ENCODE peak calls at places on chromosomes 4 and X, in six cellular contexts. One of them, this sample, is unnamed.

GRCh38 chrX:64885850-64886249 is 90.4 kb downstream of the ZC4H2 start:
- DNase-seq in cardiac fibroblast: peak; percentile 0
- DNase-seq in activated CD8-positive, alpha-beta memory T cell treated with anti-CD3 and anti-CD28 coated beads for 48 hours: no peak
- DNase-seq in GM18507: no peak
- DNase-seq in AG10803: no peak
- DNase-seq in GM13976: no peak
- DNase-seq in this sample: no peak

GRCh38 chr4:3317011-3317655 is 24.3 kb downstream of the RGS12 start:
- DNase-seq in GM18507: no peak
- DNase-seq in GM13976: no peak
- DNase-seq in activated CD8-positive, alpha-beta memory T cell treated with anti-CD3 and anti-CD28 coated beads for 48 hours: no peak
- DNase-seq in cardiac fibroblast: no peak
- DNase-seq in AG10803: no peak
- DNase-seq in this sample: no peak

GRCh38 chr4:153207561-153207960 is 3.3 kb downstream of the TRIM2 start:
- DNase-seq in cardiac fibroblast: peak; percentile 45
- DNase-seq in GM18507: no peak
- DNase-seq in GM13976: no peak
- DNase-seq in activated CD8-positive, alpha-beta memory T cell treated with anti-CD3 and anti-CD28 coated beads for 48 hours: no peak
- DNase-seq in AG10803: peak; percentile 20
- DNase-seq in this sample: no peak

GRCh38 chr4:56244681-56245080 is 142.6 kb downstream of the AASDH start:
- DNase-seq in AG10803: no peak
- DNase-seq in GM18507: no peak
- DNase-seq in GM13976: no peak
- DNase-seq in activated CD8-positive, alpha-beta memory T cell treated with anti-CD3 and anti-CD28 coated beads for 48 hours: no peak
- DNase-seq in cardiac fibroblast: no peak
- DNase-seq in this sample: no peak

GRCh38 chr4:184596617-184597185 is 52.5 kb downstream of the CASP3 start:
- DNase-seq in GM13976: no peak
- DNase-seq in GM18507: no peak
- DNase-seq in activated CD8-positive, alpha-beta memory T cell treated with anti-CD3 and anti-CD28 coated beads for 48 hours: no peak
- DNase-seq in AG10803: no peak
- DNase-seq in cardiac fibroblast: peak; percentile 17
- DNase-seq in this sample: no peak

GRCh38 chrX:129798888-129799287 is 19.1 kb downstream of the SASH3 start:
- DNase-seq in AG10803: no peak
- DNase-seq in cardiac fibroblast: no peak
- DNase-seq in GM18507: no peak
- DNase-seq in activated CD8-positive, alpha-beta memory T cell treated with anti-CD3 and anti-CD28 coated beads for 48 hours: no peak
- DNase-seq in GM13976: no peak
- DNase-seq in this sample: no peak

GRCh38 chr4:1021386-1022050 is 10.1 kb downstream of the FGFRL1 start:
- DNase-seq in GM18507: peak; percentile 65
- DNase-seq in AG10803: no peak
- DNase-seq in activated CD8-positive, alpha-beta memory T cell treated with anti-CD3 and anti-CD28 coated beads for 48 hours: no peak
- DNase-seq in GM13976: peak; percentile 88
- DNase-seq in cardiac fibroblast: no peak
- DNase-seq in this sample: no peak

GRCh38 chr4:156280726-156281125 is 327.1 kb upstream of the CTSO start:
- DNase-seq in GM13976: no peak
- DNase-seq in cardiac fibroblast: no peak
- DNase-seq in GM18507: no peak
- DNase-seq in AG10803: peak; percentile 17
- DNase-seq in activated CD8-positive, alpha-beta memory T cell treated with anti-CD3 and anti-CD28 coated beads for 48 hours: no peak
- DNase-seq in this sample: no peak

GRCh38 chrX:154732421-154733071 is 18.3 kb downstream of the GAB3 start:
- DNase-seq in GM13976: no peak
- DNase-seq in cardiac fibroblast: peak; percentile 81
- DNase-seq in activated CD8-positive, alpha-beta memory T cell treated with anti-CD3 and anti-CD28 coated beads for 48 hours: no peak
- DNase-seq in GM18507: no peak
- DNase-seq in AG10803: no peak
- DNase-seq in this sample: peak; percentile 73

GRCh38 chr4:26080876-26081628 is 167.0 kb downstream of the SMIM20 start:
- DNase-seq in activated CD8-positive, alpha-beta memory T cell treated with anti-CD3 and anti-CD28 coated beads for 48 hours: no peak
- DNase-seq in cardiac fibroblast: no peak
- DNase-seq in AG10803: no peak
- DNase-seq in GM13976: no peak
- DNase-seq in GM18507: no peak
- DNase-seq in this sample: no peak

GRCh38 chrX:47030339-47030738 is 47.9 kb upstream of the RGN start:
- DNase-seq in GM18507: peak; percentile 4
- DNase-seq in AG10803: peak; percentile 57
- DNase-seq in activated CD8-positive, alpha-beta memory T cell treated with anti-CD3 and anti-CD28 coated beads for 48 hours: no peak
- DNase-seq in GM13976: peak; percentile 39
- DNase-seq in cardiac fibroblast: peak; percentile 83
- DNase-seq in this sample: peak; percentile 69

GRCh38 chr4:122681568-122681967 is 50.9 kb upstream of the BBS12 start:
- DNase-seq in activated CD8-positive, alpha-beta memory T cell treated with anti-CD3 and anti-CD28 coated beads for 48 hours: no peak
- DNase-seq in GM13976: no peak
- DNase-seq in cardiac fibroblast: no peak
- DNase-seq in AG10803: no peak
- DNase-seq in GM18507: no peak
- DNase-seq in this sample: no peak

GRCh38 chrX:110175146-110175545 is 142.7 kb downstream of the AMMECR1 start:
- DNase-seq in GM18507: no peak
- DNase-seq in GM13976: no peak
- DNase-seq in activated CD8-positive, alpha-beta memory T cell treated with anti-CD3 and anti-CD28 coated beads for 48 hours: no peak
- DNase-seq in cardiac fibroblast: no peak
- DNase-seq in AG10803: no peak
- DNase-seq in this sample: no peak

GRCh38 chr4:16617416-16617815 is 281.0 kb downstream of the LDB2 start:
- DNase-seq in AG10803: peak; percentile 75
- DNase-seq in cardiac fibroblast: peak; percentile 65
- DNase-seq in GM18507: no peak
- DNase-seq in GM13976: no peak
- DNase-seq in activated CD8-positive, alpha-beta memory T cell treated with anti-CD3 and anti-CD28 coated beads for 48 hours: no peak
- DNase-seq in this sample: no peak

GRCh38 chr4:116702949-116703348 is 382.4 kb downstream of the TRAM1L1 start:
- DNase-seq in GM13976: no peak
- DNase-seq in cardiac fibroblast: no peak
- DNase-seq in activated CD8-positive, alpha-beta memory T cell treated with anti-CD3 and anti-CD28 coated beads for 48 hours: no peak
- DNase-seq in AG10803: no peak
- DNase-seq in GM18507: no peak
- DNase-seq in this sample: peak; percentile 25

GRCh38 chr4:14143892-14144291 is 516.4 kb upstream of the BOD1L1 start:
- DNase-seq in cardiac fibroblast: peak; percentile 7
- DNase-seq in AG10803: no peak
- DNase-seq in GM18507: no peak
- DNase-seq in activated CD8-positive, alpha-beta memory T cell treated with anti-CD3 and anti-CD28 coated beads for 48 hours: no peak
- DNase-seq in GM13976: no peak
- DNase-seq in this sample: peak; percentile 3

GRCh38 chr4:164876680-164877324 is at the start of gene APELA:
- DNase-seq in GM13976: peak; percentile 18
- DNase-seq in AG10803: peak; percentile 16
- DNase-seq in GM18507: peak; percentile 20
- DNase-seq in activated CD8-positive, alpha-beta memory T cell treated with anti-CD3 and anti-CD28 coated beads for 48 hours: no peak
- DNase-seq in cardiac fibroblast: no peak
- DNase-seq in this sample: peak; percentile 2

GRCh38 chr4:10590896-10591295 is 93.7 kb downstream of the CLNK start:
- DNase-seq in cardiac fibroblast: peak; percentile 88
- DNase-seq in GM13976: no peak
- DNase-seq in activated CD8-positive, alpha-beta memory T cell treated with anti-CD3 and anti-CD28 coated beads for 48 hours: no peak
- DNase-seq in GM18507: no peak
- DNase-seq in AG10803: peak; percentile 35
- DNase-seq in this sample: no peak

GRCh38 chr4:95637047-95637600 is 88.4 kb upstream of the UNC5C start:
- DNase-seq in AG10803: no peak
- DNase-seq in activated CD8-positive, alpha-beta memory T cell treated with anti-CD3 and anti-CD28 coated beads for 48 hours: no peak
- DNase-seq in GM18507: no peak
- DNase-seq in GM13976: no peak
- DNase-seq in cardiac fibroblast: peak; percentile 61
- DNase-seq in this sample: peak; percentile 2

GRCh38 chr4:78432896-78433295 is 118.7 kb upstream of the ANXA3 start:
- DNase-seq in cardiac fibroblast: peak; percentile 22
- DNase-seq in activated CD8-positive, alpha-beta memory T cell treated with anti-CD3 and anti-CD28 coated beads for 48 hours: no peak
- DNase-seq in GM18507: no peak
- DNase-seq in AG10803: peak; percentile 62
- DNase-seq in GM13976: no peak
- DNase-seq in this sample: peak; percentile 41

GRCh38 chr4:118352843-118353373 is at the start of gene PRSS12:
- DNase-seq in cardiac fibroblast: peak; percentile 70
- DNase-seq in GM18507: peak; percentile 54
- DNase-seq in AG10803: peak; percentile 66
- DNase-seq in activated CD8-positive, alpha-beta memory T cell treated with anti-CD3 and anti-CD28 coated beads for 48 hours: peak; percentile 34
- DNase-seq in GM13976: peak; percentile 89
- DNase-seq in this sample: peak; percentile 91

GRCh38 chr4:147542229-147542990 is 61.5 kb downstream of the EDNRA start:
- DNase-seq in GM13976: no peak
- DNase-seq in activated CD8-positive, alpha-beta memory T cell treated with anti-CD3 and anti-CD28 coated beads for 48 hours: no peak
- DNase-seq in GM18507: no peak
- DNase-seq in cardiac fibroblast: no peak
- DNase-seq in AG10803: no peak
- DNase-seq in this sample: no peak

GRCh38 chrX:11509786-11510185 is 155.9 kb downstream of the ARHGAP6 start:
- DNase-seq in activated CD8-positive, alpha-beta memory T cell treated with anti-CD3 and anti-CD28 coated beads for 48 hours: no peak
- DNase-seq in cardiac fibroblast: peak; percentile 48
- DNase-seq in GM18507: no peak
- DNase-seq in AG10803: no peak
- DNase-seq in GM13976: no peak
- DNase-seq in this sample: no peak

GRCh38 chr4:158255727-158256324 is 45.5 kb downstream of the TMEM144 start:
- DNase-seq in activated CD8-positive, alpha-beta memory T cell treated with anti-CD3 and anti-CD28 coated beads for 48 hours: no peak
- DNase-seq in AG10803: peak; percentile 61
- DNase-seq in cardiac fibroblast: peak; percentile 74
- DNase-seq in GM18507: no peak
- DNase-seq in GM13976: no peak
- DNase-seq in this sample: peak; percentile 71